ENCODE peak calls at places on chromosomes 7 and 10, in six cellular contexts. Y is gastrocnemius medialis, A is tibial artery, U is body of pancreas, X is pancreas, P is uterus. I is an unnamed sample. For H3K36me3, the result is how much of the 10 kb centered on the place peaks cover.

GRCh38 chr10:86876748-86877147 is 80.7 kb downstream of the MMRN2 start:
- DNase-seq in Y (no peak), U (no peak), P (no peak), X (no peak), A (no peak), I (no peak)

GRCh38 chr7:79523426-79523825 is 70.0 kb upstream of the MAGI2 start:
- DNase-seq in P (no peak), A (no peak), X (no peak), Y (no peak), U (no peak), I (no peak)

GRCh38 chr10:117547301-117548153 is 5.0 kb downstream of the EMX2 start:
- DNase-seq in A (peak), P (no peak), Y (no peak), X (no peak), U (no peak), I (no peak)

GRCh38 chr10:89738551-89739209 is 37.3 kb downstream of the KIF20B start:
- DNase-seq in P (no peak), X (no peak), Y (no peak), U (no peak), A (no peak), I (no peak)

GRCh38 chr7:47515305-47515834 is 66.5 kb downstream of the TNS3 start:
- DNase-seq in U (no peak), X (no peak), P (no peak), Y (no peak), A (no peak), I (no peak)

GRCh38 chr10:24701447-24701846 is 22.2 kb downstream of the ARHGAP21 start:
- DNase-seq in Y (no peak), P (no peak), A (no peak), U (no peak), X (no peak), I (no peak)

GRCh38 chr7:28409716-28410627 is 2.3 kb upstream of the CREB5 start:
- DNase-seq in A (peak), U (peak), P (peak), Y (peak), X (peak), I (peak)

GRCh38 chr10:113087082-113088029 is 137.3 kb downstream of the TCF7L2 start:
- DNase-seq in A (peak), X (no peak), Y (peak), P (peak), U (peak), I (peak)

GRCh38 chr10:44932338-44933116 is 21.4 kb downstream of the TMEM72 start:
- DNase-seq in U (peak), Y (peak), X (peak), P (peak), A (peak), I (peak)

GRCh38 chr10:84550756-84551436 is 222.5 kb downstream of the CCSER2 start:
- DNase-seq in X (no peak), A (no peak), U (no peak), P (no peak), Y (no peak), I (no peak)

GRCh38 chr7:132500727-132501410 is 75.4 kb downstream of the PLXNA4 start:
- DNase-seq in A (peak), Y (peak), X (no peak), P (peak), U (peak), I (peak)

GRCh38 chr7:134750083-134751062 is 29.1 kb upstream of the CALD1 start:
- DNase-seq in A (no peak), U (peak), P (peak), Y (peak), X (peak), I (peak)

GRCh38 chr7:143285806-143286521 is 1.2 kb downstream of the TMEM139 start:
- DNase-seq in X (no peak), A (no peak), U (no peak), P (no peak), Y (no peak), I (no peak)

GRCh38 chr7:150406565-150407421 is 27.7 kb downstream of the ZNF775 start:
- DNase-seq in A (no peak), U (no peak), P (no peak), X (peak), Y (no peak), I (no peak)

GRCh38 chr10:84267503-84268126 is 22.8 kb downstream of the RGR start:
- DNase-seq in X (no peak), U (peak), P (no peak), A (no peak), Y (no peak), I (no peak)

GRCh38 chr10:75015440-75015839 is 96.0 kb upstream of the SAMD8 start:
- DNase-seq in A (no peak), X (no peak), U (no peak), P (no peak), Y (no peak), I (no peak)

GRCh38 chr7:100130608-100131453 is 4.1 kb downstream of the MBLAC1 start:
- DNase-seq in Y (peak), P (peak), X (peak), U (peak), A (peak), I (peak)

GRCh38 chr10:94076325-94076841 is 82.7 kb downstream of the PLCE1 start:
- DNase-seq in A (no peak), X (no peak), Y (no peak), U (no peak), P (no peak), I (no peak)

GRCh38 chr10:74799840-74800239 is 26.6 kb upstream of the KAT6B start:
- DNase-seq in A (no peak), X (no peak), U (no peak), P (no peak), Y (no peak), I (no peak)

GRCh38 chr7:66735154-66735553 is 5.4 kb upstream of the RABGEF1 start:
- DNase-seq in U (no peak), Y (no peak), X (no peak), P (no peak), A (no peak), I (no peak)

GRCh38 chr7:140079121-140079536 is 16.4 kb upstream of the PARP12 start:
- DNase-seq in U (no peak), A (no peak), X (no peak), P (peak), Y (peak), I (peak)

GRCh38 chr7:28145931-28146330 is 34.7 kb downstream of the JAZF1 start:
- DNase-seq in X (no peak), U (no peak), P (no peak), A (no peak), Y (no peak), I (no peak)

DNA sequence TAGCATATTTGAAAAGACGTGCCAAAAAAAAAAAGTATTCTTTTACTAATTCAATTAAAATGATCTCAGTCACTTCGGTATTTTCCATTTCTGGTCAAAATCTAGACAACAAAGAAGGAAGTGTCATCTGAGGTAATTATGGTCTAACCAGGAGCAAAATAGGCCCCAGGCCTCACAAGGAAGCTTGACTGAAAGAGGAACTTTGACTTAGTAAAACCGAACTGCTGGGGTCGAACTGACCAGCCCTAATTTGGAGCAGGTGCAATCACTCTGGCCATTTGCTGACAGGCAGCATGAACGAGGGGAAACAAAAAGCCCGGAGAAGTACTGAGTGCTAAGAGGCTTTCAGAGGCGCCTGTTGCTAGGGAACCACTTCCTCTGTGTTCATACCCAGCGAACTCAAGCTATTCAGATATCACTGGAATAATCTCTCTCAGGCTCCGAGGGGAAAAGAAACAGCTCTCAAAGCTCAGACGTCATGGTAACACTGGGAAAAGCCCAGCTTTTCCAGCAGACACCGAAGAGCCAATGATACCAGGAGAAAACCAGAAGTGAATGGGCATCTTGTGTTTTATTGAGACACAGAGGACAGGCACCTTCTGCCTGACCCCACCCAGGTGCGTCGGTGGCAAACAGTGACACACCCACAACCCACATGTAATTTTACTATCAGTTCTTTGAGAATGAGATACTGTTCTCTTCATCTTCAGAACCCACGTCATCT is 126.5 kb downstream of the FAM107B start:
- DNase-seq in A (peak), X (no peak), U (peak), P (peak), Y (peak), I (peak)
- H3K4me3 ChIP-seq in A (no peak), X (no peak), U (no peak), P (no peak), Y (no peak), I (no peak)

DNA sequence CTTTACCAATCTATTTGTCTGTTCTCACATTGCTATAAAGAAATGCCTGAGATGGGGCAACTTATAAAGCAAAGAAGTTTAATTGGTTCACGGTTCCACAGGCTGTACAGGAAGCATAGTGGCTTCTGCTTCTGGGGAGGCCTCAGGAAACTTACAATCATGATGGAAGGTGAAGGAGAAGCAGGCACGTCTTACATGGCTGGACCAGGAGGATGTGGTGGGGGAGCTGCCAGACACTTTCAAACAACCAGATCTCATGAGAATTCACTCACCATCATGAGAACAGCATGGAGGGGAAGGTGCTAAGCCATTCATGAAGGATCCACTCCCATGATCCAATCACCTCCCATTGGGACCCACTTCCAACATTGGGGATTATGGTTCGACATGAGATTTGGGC is 64.8 kb upstream of the SEPHS1 start:
- DNase-seq in P (no peak), X (no peak), Y (no peak), U (no peak), A (no peak), I (no peak)
- TF ChIP-seq CTCF in P (no peak), X (no peak), Y (no peak), U (no peak), A (no peak), I (no peak)

DNA sequence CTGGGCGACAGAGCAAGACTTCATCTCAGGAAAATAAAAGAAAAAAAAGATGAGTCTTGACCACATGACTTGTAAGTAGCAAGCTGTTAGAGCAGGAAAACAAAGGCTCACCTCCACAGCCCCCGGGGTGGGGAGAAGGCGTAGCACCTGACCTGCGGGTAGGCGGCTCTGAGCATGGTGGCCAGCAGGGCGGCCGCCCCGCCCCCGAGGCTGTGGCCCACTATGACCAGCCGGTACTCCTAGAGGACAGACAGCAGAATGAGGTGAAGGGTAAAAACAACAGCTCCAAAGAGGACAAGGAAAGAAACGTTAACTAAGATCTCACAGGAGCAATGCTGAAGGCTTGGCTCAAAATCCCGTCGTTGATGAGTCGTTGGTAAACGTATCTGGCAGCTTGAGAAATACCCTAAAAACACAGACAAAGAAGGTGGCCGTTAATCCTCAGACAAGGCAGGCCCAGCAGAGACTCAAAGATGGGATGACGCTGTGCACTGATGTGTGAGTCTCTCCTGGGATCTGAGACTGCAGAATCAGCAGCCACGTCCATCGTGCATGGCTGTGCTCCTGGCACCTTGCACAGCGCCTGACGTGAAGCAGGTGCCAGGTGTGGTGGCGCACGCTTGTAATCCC is 31.1 kb downstream of the DAGLB start:
- DNase-seq in P (no peak), Y (no peak), A (no peak), U (no peak), X (no peak), I (no peak)
- H3K36me3 ChIP-seq in P (under half), Y (half or more), A (half or more), U (under half), X (under half), I (under half)

DNA sequence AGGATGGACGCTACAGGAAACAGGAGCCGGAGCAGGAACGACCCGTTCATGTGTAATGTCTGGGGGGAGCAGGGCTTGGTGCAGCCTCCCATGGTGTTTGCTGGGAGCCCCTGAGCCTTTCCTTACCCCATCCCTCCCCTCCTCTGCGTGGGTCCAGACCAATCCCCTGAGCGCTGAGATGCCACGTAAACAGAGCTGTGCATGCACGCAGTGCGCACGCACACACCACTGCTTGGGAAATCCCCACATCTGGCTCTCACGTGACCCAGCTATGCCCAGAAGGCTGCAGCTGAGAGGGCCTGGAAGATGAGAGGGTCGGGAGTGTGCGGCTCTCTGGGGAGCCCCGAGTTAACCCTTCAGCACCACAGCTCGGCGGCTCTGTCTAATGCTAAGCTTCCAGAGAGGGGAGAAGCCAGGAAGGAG is 177.3 kb downstream of the SH3PXD2A start:
- DNase-seq in U (peak), Y (peak), P (peak), X (no peak), A (peak), I (peak)
- H3K4me3 ChIP-seq in U (no peak), Y (peak), P (peak), X (no peak), A (peak), I (peak)

GRCh38 chr7:43438897-43439479 is 143.9 kb upstream of the STK17A start:
- DNase-seq in X (no peak), Y (no peak), P (no peak), A (no peak), U (no peak), I (no peak)

GRCh38 chr7:43441217-43441616 is 141.7 kb upstream of the STK17A start:
- DNase-seq in X (no peak), P (no peak), U (no peak), Y (no peak), A (no peak), I (no peak)

GRCh38 chr7:43444711-43445578 is 138.0 kb upstream of the STK17A start:
- DNase-seq in X (no peak), Y (no peak), A (no peak), P (no peak), U (no peak), I (no peak)

GRCh38 chr7:43443380-43443779 is 139.5 kb upstream of the STK17A start:
- DNase-seq in X (no peak), U (no peak), Y (no peak), P (no peak), A (no peak), I (no peak)

GRCh38 chr7:43439631-43440401 is 143.1 kb upstream of the STK17A start:
- DNase-seq in X (peak), U (peak), Y (no peak), A (no peak), P (peak), I (peak)
- TF ChIP-seq CTCF in X (peak), U (peak), Y (peak), A (peak), P (no peak), I (peak)

DNA sequence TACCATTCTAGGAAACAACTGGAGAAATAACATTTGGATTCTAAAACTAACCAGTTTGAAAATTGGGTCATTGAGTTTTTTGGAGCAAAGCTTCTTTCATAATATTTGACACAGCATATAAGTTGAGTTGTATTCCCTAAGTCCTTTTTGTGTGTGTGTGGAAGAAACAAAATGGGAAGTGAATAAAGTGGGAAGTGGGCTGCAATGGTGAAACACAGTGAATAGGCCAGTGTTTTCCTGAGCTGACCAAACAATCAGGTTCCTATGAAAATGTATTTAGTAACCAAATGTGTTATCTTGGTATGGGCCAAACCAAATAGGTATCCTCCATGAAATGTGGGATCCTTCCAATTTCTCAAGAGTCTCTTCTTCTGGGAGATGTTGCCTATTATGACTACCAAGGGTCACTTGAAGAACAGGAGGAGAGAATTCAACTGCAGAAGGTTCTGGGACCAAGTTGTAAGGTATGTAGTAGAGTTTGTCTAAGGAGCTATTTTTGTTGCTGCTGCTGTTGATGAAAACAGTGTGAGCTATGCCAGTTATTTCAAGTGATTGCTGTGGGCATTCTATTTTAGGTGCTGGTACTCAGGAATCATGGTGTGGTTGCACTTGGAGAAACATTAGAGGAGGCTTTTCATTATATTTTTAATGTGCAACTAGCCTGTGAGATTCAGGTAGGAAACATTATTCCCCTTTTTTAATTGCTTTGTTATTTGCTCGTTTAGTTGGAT is 88.3 kb upstream of the MXI1 start:
- DNase-seq in U (no peak), X (no peak), P (no peak), Y (no peak), A (no peak), I (no peak)
- H3K36me3 ChIP-seq in U (under half), X (under half), P (under half), Y (under half), A (under half), I (under half)

DNA sequence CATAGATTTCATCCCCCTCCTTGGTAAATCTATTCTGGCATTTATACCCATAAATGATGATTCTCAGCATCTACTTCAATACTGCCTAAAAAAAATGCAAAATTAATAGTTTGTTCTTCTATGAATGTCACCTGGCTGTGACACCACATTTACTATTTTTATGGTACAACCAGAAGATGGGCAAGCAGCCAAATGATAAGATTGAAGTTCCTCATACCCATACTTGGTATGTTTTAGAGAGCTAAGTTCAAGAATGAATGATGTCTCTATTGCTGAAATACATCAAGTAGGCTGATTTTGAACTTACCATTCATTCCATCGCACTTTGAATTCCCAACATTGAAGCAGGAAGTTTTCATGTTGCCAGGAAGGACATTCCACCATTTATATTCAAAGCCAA is 134.2 kb downstream of the ELAPOR2 start:
- DNase-seq in X (no peak), P (no peak), U (no peak), Y (no peak), A (no peak), I (no peak)
- H3K4me3 ChIP-seq in X (no peak), P (no peak), U (no peak), Y (no peak), A (no peak), I (no peak)

GRCh38 chr7:22725585-22725984 is 1.4 kb upstream of the IL6 start:
- DNase-seq in P (no peak), Y (no peak), U (no peak), A (no peak), X (no peak), I (no peak)
- TF ChIP-seq CTCF in P (no peak), Y (no peak), U (peak), A (no peak), X (no peak), I (no peak)